ENCODE peak calls at places on chromosomes 11 and 22, in five cellular contexts. S is gastrocnemius medialis; Q is lower lobe of right lung; L is heart right ventricle; V is activated CD4-positive, alpha-beta T cell treated with anti-CD3 and anti-CD28 coated beads for 1 hour. W is an unnamed sample.

GRCh38 chr22:46578824-46579561 is 41.2 kb upstream of the GRAMD4 start:
- DNase-seq in V (no peak), Q (peak), L (peak), S (peak), W (peak)

GRCh38 chr11:12066799-12067508 is 43.4 kb upstream of the MICAL2 start:
- DNase-seq in L (no peak), V (no peak), S (peak), Q (peak), W (peak)

GRCh38 chr11:58573451-58574104 is 2.1 kb downstream of the LPXN start:
- DNase-seq in Q (peak), S (peak), V (peak), L (no peak), W (peak)

GRCh38 chr11:130790689-130791088 is 125.6 kb downstream of the SNX19 start:
- DNase-seq in L (no peak), Q (no peak), V (no peak), S (no peak), W (no peak)

GRCh38 chr11:76207642-76208378 is 1.5 kb upstream of the WNT11 start:
- DNase-seq in V (peak), S (peak), L (peak), Q (peak), W (peak)

GRCh38 chr11:116736763-116737162 is 36.0 kb downstream of the BUD13 start:
- DNase-seq in L (no peak), V (no peak), Q (no peak), S (no peak), W (no peak)

GRCh38 chr22:43345761-43346261 is 2.6 kb upstream of the SCUBE1 start:
- DNase-seq in V (no peak), S (no peak), Q (no peak), L (no peak), W (no peak)

GRCh38 chr22:20808844-20809243 is 34.9 kb downstream of the SERPIND1 start:
- DNase-seq in V (no peak), L (no peak), Q (no peak), S (no peak), W (no peak)

GRCh38 chr11:110290591-110291334 is 5.7 kb downstream of the RDX start:
- DNase-seq in V (no peak), L (no peak), Q (no peak), S (no peak), W (no peak)

GRCh38 chr11:19344661-19345518 is 104.1 kb upstream of the E2F8 start:
- DNase-seq in V (no peak), Q (peak), S (no peak), L (peak), W (peak)

GRCh38 chr11:19117760-19118097 is 761 bp downstream of the ZDHHC13 start:
- DNase-seq in Q (no peak), S (no peak), V (no peak), L (no peak), W (no peak)

GRCh38 chr11:65482306-65482850 is 16.5 kb upstream of the MALAT1 start:
- DNase-seq in S (no peak), L (no peak), V (no peak), Q (no peak), W (no peak)

GRCh38 chr11:127037001-127037400 is 36.4 kb upstream of the KIRREL3 start:
- DNase-seq in S (no peak), Q (no peak), V (no peak), L (no peak), W (no peak)

GRCh38 chr22:19086944-19087343 is 35.3 kb downstream of the DGCR2 start:
- DNase-seq in L (no peak), S (no peak), Q (no peak), V (no peak), W (no peak)

GRCh38 chr11:88421530-88421929 is 84.0 kb upstream of the CTSC start:
- DNase-seq in S (no peak), L (no peak), Q (no peak), V (no peak), W (no peak)

GRCh38 chr11:65429069-65429681 is 6.6 kb downstream of the NEAT1 start:
- DNase-seq in L (no peak), V (peak), Q (no peak), S (no peak), W (peak)

GRCh38 chr11:75524576-75525432 is 937 bp downstream of the GDPD5 start:
- DNase-seq in S (no peak), L (peak), V (no peak), Q (no peak), W (no peak)

GRCh38 chr11:111759778-111760407 is 6.3 kb downstream of the PPP2R1B start:
- DNase-seq in V (no peak), Q (no peak), S (no peak), L (no peak), W (no peak)

GRCh38 chr11:19679952-19680823 is 32.4 kb upstream of the NAV2 start:
- DNase-seq in S (peak), Q (peak), L (peak), V (no peak), W (peak)

GRCh38 chr22:37626144-37626543 is 13.3 kb upstream of the SH3BP1 start:
- DNase-seq in L (peak), V (no peak), S (peak), Q (peak), W (peak)

GRCh38 chr11:133931449-133932060 is 25.2 kb downstream of the IGSF9B start:
- DNase-seq in L (no peak), Q (no peak), S (no peak), V (no peak), W (no peak)

GRCh38 chr11:23201936-23202522 is 341.8 kb upstream of the CCDC179 start:
- DNase-seq in L (no peak), V (no peak), S (no peak), Q (no peak), W (no peak)

W was measured in tibial artery.